ENCODE peak calls at places on chromosome 10, in seven cellular contexts. J is dermis microvascular lymphatic vessel endothelial cell, O is RKO, C is fibroblast of pulmonary artery, B is mesendoderm, H is GM06990, I is hippocampal formation. Z is an unnamed sample.

GRCh38 chr10:30967654-30968421 is 63.8 kb downstream of the ZNF438 start:
- DNase-seq in C (peak; percentile 24), O (no peak), I (no peak), J (peak; percentile 40), B (no peak), H (no peak), Z (no peak)

GRCh38 chr10:62907470-62908212 is 91.5 kb upstream of the EGR2 start:
- DNase-seq in I (no peak), O (no peak), J (no peak), H (no peak), C (no peak), B (no peak), Z (no peak)

GRCh38 chr10:9819756-9820494 is 1197.7 kb upstream of the CELF2 start:
- DNase-seq in I (no peak), H (no peak), J (no peak), B (no peak), O (no peak), C (no peak), Z (no peak)

GRCh38 chr10:97267671-97268070 is 24.8 kb downstream of the ARHGAP19 start:
- DNase-seq in H (no peak), J (no peak), B (peak; percentile 75), O (no peak), I (no peak), C (peak; percentile 31), Z (no peak)

GRCh38 chr10:73043766-73044377 is 52.8 kb downstream of the P4HA1 start:
- DNase-seq in B (peak; percentile 33), O (no peak), J (peak; percentile 8), H (no peak), C (no peak), I (no peak), Z (no peak)

GRCh38 chr10:119762805-119763798 is 37.3 kb downstream of the INPP5F start:
- DNase-seq in O (no peak), C (no peak), B (no peak), I (no peak), H (no peak), J (no peak), Z (no peak)

GRCh38 chr10:113007343-113007771 is 57.3 kb downstream of the TCF7L2 start:
- DNase-seq in H (no peak), C (no peak), B (peak; percentile 56), I (no peak), J (no peak), O (no peak), Z (no peak)

GRCh38 chr10:44567471-44567870 is 182.6 kb upstream of the CXCL12 start:
- DNase-seq in I (no peak), B (no peak), J (no peak), H (no peak), O (no peak), C (peak; percentile 58), Z (no peak)

GRCh38 chr10:72375585-72375984 is 20.9 kb upstream of the DNAJB12 start:
- DNase-seq in H (no peak), C (peak; percentile 23), O (peak; percentile 26), J (peak; percentile 13), B (peak; percentile 48), I (peak; percentile 18), Z (no peak)

Z was measured in right atrium auricular region.